ENCODE peak calls at places on chromosomes 3 and 15, in five cellular contexts. G is adipocyte, J is heart right ventricle, C is NCI-H345, F is NCI-H460. E is an unnamed sample.

GRCh38 chr3:180284331-180285110 is 247.8 kb upstream of the PEX5L start:
- DNase-seq in G (no peak), J (no peak), C (no peak), F (no peak), E (no peak)

GRCh38 chr3:58414538-58415197 is 19.0 kb downstream of the PDHB start:
- DNase-seq in G (peak; percentile 86), J (peak; percentile 38), C (peak; percentile 10), F (peak; percentile 46), E (peak; percentile 55)

GRCh38 chr3:127524300-127524896 is 66.1 kb downstream of the TPRA1 start:
- DNase-seq in G (no peak), J (no peak), C (peak; percentile 85), F (no peak), E (no peak)

GRCh38 chr15:55795031-55795430 is 52.1 kb upstream of the PRTG start:
- DNase-seq in G (no peak), J (no peak), C (no peak), F (no peak), E (no peak)

GRCh38 chr3:135034291-135034768 is 239.3 kb downstream of the EPHB1 start:
- DNase-seq in G (no peak), J (no peak), C (peak; percentile 79), F (no peak), E (no peak)

GRCh38 chr15:31485911-31486461 is 159.4 kb downstream of the KLF13 start:
- DNase-seq in G (no peak), J (no peak), C (no peak), F (no peak), E (no peak)

GRCh38 chr15:52529940-52530339 is 1.3 kb upstream of the MYO5A start:
- DNase-seq in G (no peak), J (no peak), C (no peak), F (no peak), E (no peak)

GRCh38 chr3:155519081-155519480 is 225.6 kb upstream of the STRIT1 start:
- DNase-seq in G (no peak), J (no peak), C (no peak), F (no peak), E (no peak)

GRCh38 chr3:29864809-29865208 is 583.9 kb downstream of the RBMS3 start:
- DNase-seq in G (no peak), J (no peak), C (no peak), F (no peak), E (no peak)

GRCh38 chr3:115476472-115476871 is 146.8 kb upstream of the GAP43 start:
- DNase-seq in G (no peak), J (no peak), C (no peak), F (no peak), E (no peak)

GRCh38 chr15:62946940-62947339 is 95.6 kb upstream of the TPM1 start:
- DNase-seq in G (no peak), J (no peak), C (no peak), F (no peak), E (no peak)

GRCh38 chr3:139758654-139759291 is 81.0 kb upstream of the NMNAT3 start:
- DNase-seq in G (peak; percentile 69), J (no peak), C (no peak), F (no peak), E (no peak)

GRCh38 chr3:78139166-78139565 is 1099.3 kb downstream of the ROBO2 start:
- DNase-seq in G (peak; percentile 51), J (no peak), C (no peak), F (no peak), E (peak; percentile 58)

E was measured in glomerular endothelial cell.